ENCODE peak calls at places on chromosome 21, in five cellular contexts. G is NCI-H2029; A is sciatic nerve; Y is stimulated activated CD4-positive, alpha-beta T cell treated with anti-CD3 and anti-CD28 coated beads, Interleukin-1b, Interleukin-23, amount 100 ng/mL, for 48 hours; S is SHP77. X is an unnamed sample.

GRCh38 chr21:45517249-45518065 is 24.8 kb downstream of the SLC19A1 start:
- DNase-seq in S (no peak), Y (no peak), A (peak; percentile 53), G (no peak), X (no peak)

GRCh38 chr21:15421521-15421920 is 308.3 kb upstream of the USP25 start:
- DNase-seq in Y (no peak), G (no peak), S (no peak), A (no peak), X (no peak)

GRCh38 chr21:30194701-30195299 is 21.1 kb downstream of the CLDN8 start:
- DNase-seq in A (no peak), S (peak; percentile 62), G (peak; percentile 47), Y (no peak), X (no peak)

GRCh38 chr21:35020446-35020845 is 28.7 kb downstream of the RUNX1 start:
- DNase-seq in Y (no peak), S (no peak), A (no peak), G (no peak), X (no peak)

GRCh38 chr21:43195131-43196021 is 26.6 kb downstream of the CRYAA start:
- DNase-seq in S (no peak), A (peak; percentile 75), Y (no peak), G (no peak), X (no peak)

GRCh38 chr21:17334478-17334877 is 178.4 kb upstream of the CXADR start:
- DNase-seq in G (no peak), A (no peak), S (no peak), Y (no peak), X (no peak)

GRCh38 chr21:17352937-17353655 is 159.7 kb upstream of the CXADR start:
- DNase-seq in Y (no peak), S (no peak), G (no peak), A (no peak), X (no peak)

GRCh38 chr21:29224006-29224405 is 74.7 kb upstream of the BACH1 start:
- DNase-seq in A (no peak), G (no peak), Y (no peak), S (no peak), X (no peak)

GRCh38 chr21:46626536-46627302 is 8.8 kb upstream of the PRMT2 start:
- DNase-seq in G (no peak), Y (no peak), S (no peak), A (no peak), X (no peak)

GRCh38 chr21:34802180-34802899 is 133.5 kb downstream of the CLIC6 start:
- DNase-seq in S (no peak), A (no peak), G (no peak), Y (no peak), X (no peak)

GRCh38 chr21:44370027-44370735 is 16.8 kb downstream of the TRPM2 start:
- DNase-seq in S (peak; percentile 19), A (peak; percentile 61), Y (no peak), G (no peak), X (peak; percentile 23)

GRCh38 chr21:24456358-24456757 is 1150.9 kb downstream of the MRPL39 start:
- DNase-seq in A (no peak), S (no peak), Y (no peak), G (no peak), X (no peak)

GRCh38 chr21:45990741-45991605 is 9.4 kb downstream of the COL6A1 start:
- DNase-seq in A (peak; percentile 55), Y (no peak), G (no peak), S (no peak), X (no peak)

GRCh38 chr21:44699502-44700001 is 2.6 kb downstream of the KRTAP10-12 start:
- DNase-seq in Y (no peak), A (peak; percentile 25), G (no peak), S (no peak), X (no peak)

GRCh38 chr21:41009398-41010177 is 158.4 kb upstream of the BACE2 start:
- DNase-seq in S (no peak), G (peak; percentile 93), Y (no peak), A (no peak), X (no peak)

GRCh38 chr21:43739648-43740435 is 20.9 kb downstream of the PDXK start:
- DNase-seq in Y (no peak), S (no peak), G (no peak), A (no peak), X (no peak)

GRCh38 chr21:14064296-14064645 is 146.5 kb downstream of the LIPI start:
- DNase-seq in G (no peak), A (no peak), S (no peak), Y (no peak), X (no peak)

GRCh38 chr21:38861989-38862683 is 56.4 kb downstream of the ETS2 start:
- DNase-seq in A (no peak), G (no peak), S (no peak), Y (no peak), X (no peak)

GRCh38 chr21:42144679-42145568 is 73.8 kb downstream of the UMODL1 start:
- DNase-seq in A (no peak), Y (no peak), G (no peak), S (no peak), X (no peak)